ENCODE peak calls at places on chromosomes 4 and X, in five cellular contexts. U is stimulated activated CD4-positive, alpha-beta T cell treated with anti-CD3 and anti-CD28 coated beads, Interleukin-2, amount 100 ng/mL, for 48 hours; Y is suprapubic skin; C is NCI-H1436; X is right lobe of liver. K is an unnamed sample.

GRCh38 chrX:11787564-11787963 is 29.5 kb downstream of the MSL3 start:
- DNase-seq in U (peak), Y (peak), C (no peak), X (peak), K (peak)

GRCh38 chr4:25524616-25525146 is 131.0 kb upstream of the SLC34A2 start:
- DNase-seq in U (no peak), Y (no peak), C (no peak), X (no peak), K (no peak)

GRCh38 chr4:41531561-41532245 is 6.3 kb upstream of the LIMCH1 start:
- DNase-seq in U (no peak), Y (no peak), C (no peak), X (no peak), K (no peak)

GRCh38 chrX:101287402-101287801 is 3.7 kb downstream of the TAF7L start:
- DNase-seq in U (peak), Y (no peak), C (peak), X (no peak), K (no peak)

GRCh38 chr4:15451181-15451865 is 18.4 kb upstream of the CC2D2A start:
- DNase-seq in U (no peak), Y (no peak), C (no peak), X (no peak), K (no peak)

GRCh38 chrX:82161195-82161594 is 959.3 kb downstream of the SH3BGRL start:
- DNase-seq in U (no peak), Y (no peak), C (no peak), X (no peak), K (no peak)

GRCh38 chr4:146585761-146586333 is 52.8 kb upstream of the POU4F2 start:
- DNase-seq in U (no peak), Y (no peak), C (no peak), X (no peak), K (no peak)

GRCh38 chr4:147368948-147369347 is 111.9 kb upstream of the EDNRA start:
- DNase-seq in U (no peak), Y (no peak), C (no peak), X (no peak), K (no peak)

GRCh38 chrX:133698298-133698697 is 283.0 kb upstream of the GPC4 start:
- DNase-seq in U (no peak), Y (no peak), C (no peak), X (no peak), K (no peak)

GRCh38 chrX:21837056-21837455 is 2.4 kb upstream of the MBTPS2 start:
- DNase-seq in U (no peak), Y (no peak), C (no peak), X (no peak), K (no peak)

GRCh38 chr4:176259330-176260090 is 9.5 kb downstream of the ASB5 start:
- DNase-seq in U (no peak), Y (no peak), C (no peak), X (no peak), K (no peak)

GRCh38 chr4:22970665-22971064 is 277.9 kb downstream of the GBA3 start:
- DNase-seq in U (no peak), Y (no peak), C (no peak), X (no peak), K (no peak)

GRCh38 chr4:59553739-59554126 is 1646.4 kb upstream of the ADGRL3 start:
- DNase-seq in U (no peak), Y (no peak), C (no peak), X (no peak), K (no peak)

GRCh38 chrX:24253469-24253868 is 60.4 kb downstream of the SUPT20HL2 start:
- DNase-seq in U (no peak), Y (no peak), C (no peak), X (no peak), K (no peak)

GRCh38 chr4:8287606-8288280 is 18.2 kb downstream of the HTRA3 start:
- DNase-seq in U (no peak), Y (no peak), C (no peak), X (peak), K (peak)

GRCh38 chr4:155582971-155583437 is 83.6 kb upstream of the GUCY1A1 start:
- DNase-seq in U (no peak), Y (no peak), C (no peak), X (no peak), K (no peak)

GRCh38 chrX:39550795-39551361 is 546.9 kb downstream of the BCOR start:
- DNase-seq in U (no peak), Y (no peak), C (no peak), X (no peak), K (no peak)

GRCh38 chr4:174993916-174994315 is 75.8 kb downstream of the ADAM29 start:
- DNase-seq in U (no peak), Y (no peak), C (no peak), X (no peak), K (no peak)

GRCh38 chrX:39398973-39399268 is 597.7 kb downstream of the MID1IP1 start:
- DNase-seq in U (no peak), Y (no peak), C (no peak), X (no peak), K (peak)

GRCh38 chrX:106692425-106693075 is 34.0 kb upstream of the RNF128 start:
- DNase-seq in U (no peak), Y (no peak), C (no peak), X (no peak), K (no peak)

GRCh38 chrX:44621088-44621487 is 78.4 kb upstream of the FUNDC1 start:
- DNase-seq in U (no peak), Y (no peak), C (no peak), X (no peak), K (no peak)

GRCh38 chrX:71871367-71871766 is 39.3 kb upstream of the NHSL2 start:
- DNase-seq in U (no peak), Y (no peak), C (no peak), X (no peak), K (no peak)

GRCh38 chrX:123184199-123184857 is at the start of gene GRIA3:
- DNase-seq in U (no peak), Y (no peak), C (no peak), X (no peak), K (no peak)

GRCh38 chrX:15321447-15321846 is 6.0 kb upstream of the ASB11 start:
- DNase-seq in U (no peak), Y (no peak), C (no peak), X (no peak), K (no peak)

GRCh38 chr4:149306537-149306936 is 509.1 kb downstream of the IQCM start:
- DNase-seq in U (no peak), Y (no peak), C (no peak), X (no peak), K (no peak)

GRCh38 chr4:106422766-106423165 is 54.2 kb upstream of the GIMD1 start:
- DNase-seq in U (no peak), Y (no peak), C (no peak), X (no peak), K (no peak)

GRCh38 chr4:9880411-9881197 is 99.2 kb downstream of the DRD5 start:
- DNase-seq in U (no peak), Y (no peak), C (no peak), X (no peak), K (no peak)

GRCh38 chr4:47642985-47643745 is 158.1 kb downstream of the ATP10D start:
- DNase-seq in U (no peak), Y (no peak), C (no peak), X (no peak), K (no peak)

GRCh38 chrX:150935466-150935865 is 37.0 kb upstream of the CD99L2 start:
- DNase-seq in U (no peak), Y (no peak), C (no peak), X (no peak), K (no peak)

GRCh38 chr4:40842725-40843401 is 93.1 kb downstream of the NSUN7 start:
- DNase-seq in U (no peak), Y (no peak), C (no peak), X (no peak), K (no peak)

GRCh38 chrX:13816899-13817298 is at the start of gene GPM6B:
- DNase-seq in U (no peak), Y (no peak), C (no peak), X (no peak), K (no peak)

GRCh38 chrX:28920554-28920953 is 333.3 kb downstream of the IL1RAPL1 start:
- DNase-seq in U (no peak), Y (no peak), C (peak), X (no peak), K (no peak)

GRCh38 chrX:121052122-121052521 is 4.7 kb downstream of the GLUD2 start:
- DNase-seq in U (no peak), Y (no peak), C (no peak), X (no peak), K (no peak)

GRCh38 chr4:155164705-155165104 is 43.7 kb upstream of the NPY2R start:
- DNase-seq in U (no peak), Y (no peak), C (no peak), X (no peak), K (no peak)

GRCh38 chrX:47169273-47169672 is 24.3 kb downstream of the RBM10 start:
- DNase-seq in U (no peak), Y (peak), C (no peak), X (no peak), K (no peak)

GRCh38 chr4:159837071-159837470 is 734.2 kb downstream of the RAPGEF2 start:
- DNase-seq in U (no peak), Y (no peak), C (no peak), X (no peak), K (no peak)

K was measured in Right ventricle myocardium superior.